ENCODE peak calls at places on chromosomes 13 and 19, in six cellular contexts. X is brain microvascular endothelial cell, W is endodermal cell, J is bronchial epithelial cell, G is foreskin keratinocyte, N is dorsolateral prefrontal cortex. M is an unnamed sample.

GRCh38 chr19:5719274-5719960 is 529 bp downstream of the LONP1 start:
- DNase-seq in X (no peak), G (peak; percentile 25), W (peak; percentile 61), J (peak; percentile 37), N (no peak), M (no peak)

GRCh38 chr13:100434010-100434763 is 154.4 kb downstream of the GGACT start:
- DNase-seq in W (no peak), G (peak; percentile 36), N (no peak), X (peak; percentile 62), J (peak; percentile 11), M (no peak)

GRCh38 chr19:8050274-8051096 is 2.1 kb upstream of the CCL25 start:
- DNase-seq in W (peak; percentile 100), G (peak; percentile 66), X (peak; percentile 71), J (peak; percentile 42), N (no peak), M (no peak)

GRCh38 chr19:44722131-44723121 is 23.5 kb downstream of the CEACAM16 start:
- DNase-seq in W (no peak), X (no peak), J (no peak), G (no peak), N (no peak), M (no peak)

GRCh38 chr19:2478756-2479555 is 3.0 kb downstream of the GADD45B start:
- DNase-seq in X (peak; percentile 62), G (peak; percentile 63), W (peak; percentile 89), J (peak; percentile 57), N (no peak), M (no peak)

GRCh38 chr19:41821003-41821735 is 23.3 kb downstream of the LYPD4 start:
- DNase-seq in J (peak; percentile 62), W (peak; percentile 84), G (peak; percentile 15), X (peak; percentile 17), N (no peak), M (peak; percentile 50)

GRCh38 chr19:45958763-45959516 is 14.7 kb downstream of the NOVA2 start:
- DNase-seq in W (no peak), G (no peak), N (no peak), J (no peak), X (no peak), M (no peak)

GRCh38 chr19:19434483-19435045 is 29.1 kb downstream of the GATAD2A start:
- DNase-seq in J (no peak), G (no peak), N (no peak), X (no peak), W (no peak), M (no peak)

GRCh38 chr19:11435833-11436313 is 438 bp downstream of the PRKCSH start:
- DNase-seq in J (peak; percentile 13), X (no peak), G (no peak), W (no peak), N (no peak), M (peak; percentile 10)

GRCh38 chr19:33676999-33677665 is 55.4 kb downstream of the CHST8 start:
- DNase-seq in N (no peak), J (no peak), W (no peak), G (no peak), X (no peak), M (no peak)

GRCh38 chr13:89969996-89970709 is 1377.3 kb upstream of the MIR17HG start:
- DNase-seq in G (no peak), J (no peak), W (no peak), N (no peak), X (no peak), M (no peak)

GRCh38 chr13:108586826-108587225 is 42.6 kb upstream of the MYO16 start:
- DNase-seq in N (no peak), J (no peak), X (no peak), G (no peak), W (no peak), M (no peak)

GRCh38 chr19:32976223-32976805 is 4.3 kb downstream of the FAAP24 start:
- DNase-seq in G (peak; percentile 32), J (peak; percentile 55), N (peak; percentile 65), X (peak; percentile 73), W (peak; percentile 92), M (peak; percentile 71)

GRCh38 chr19:4652075-4652474 is 12.8 kb downstream of the TNFAIP8L1 start:
- DNase-seq in J (no peak), G (no peak), N (no peak), X (no peak), W (no peak), M (no peak)

GRCh38 chr13:36753176-36753575 is 65.8 kb upstream of the RFXAP start:
- DNase-seq in N (no peak), J (no peak), X (no peak), G (no peak), W (no peak), M (no peak)

DNA sequence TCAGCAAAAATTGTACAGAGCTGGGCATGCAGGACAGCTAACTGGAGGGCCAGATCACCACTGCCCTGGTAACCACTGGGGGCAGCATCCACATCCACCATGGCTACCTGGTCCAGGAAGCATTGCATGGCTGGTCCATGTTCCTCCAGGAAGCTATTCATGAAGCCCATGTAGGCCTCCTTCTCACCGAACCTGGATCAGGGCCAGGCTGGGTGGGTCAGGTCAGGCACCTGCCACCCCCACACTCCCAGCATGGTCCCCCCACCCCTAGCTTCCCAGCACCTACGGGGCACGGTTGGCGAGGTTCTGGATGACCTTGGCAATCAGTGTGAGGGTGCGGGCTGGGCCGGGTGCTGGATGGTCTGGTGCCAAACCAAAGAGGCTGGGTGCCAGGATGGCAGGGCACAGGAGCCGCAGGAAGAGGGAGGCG is 4.6 kb upstream of the WIZ start:
- DNase-seq in N (no peak), J (no peak), G (no peak), W (no peak), X (no peak), M (no peak)
- TF ChIP-seq CTCF in N (no peak), J (peak; percentile 23), G (peak; percentile 22), W (peak; percentile 64), X (peak; percentile 57), M (no peak)

GRCh38 chr19:49594157-49595005 is 3.4 kb downstream of the PRR12 start:
- DNase-seq in G (no peak), W (no peak), N (no peak), J (no peak), X (no peak), M (no peak)

GRCh38 chr19:49593233-49594113 is 2.5 kb downstream of the PRR12 start:
- DNase-seq in N (peak; percentile 95), W (peak; percentile 98), G (peak; percentile 84), J (peak; percentile 81), X (peak; percentile 92), M (peak; percentile 99)

GRCh38 chr19:49590971-49591730 is at the start of gene PRR12:
- DNase-seq in X (peak; percentile 39), W (peak; percentile 89), G (peak; percentile 65), J (peak; percentile 59), N (peak; percentile 57), M (peak; percentile 68)

GRCh38 chr19:49591731-49592485 is 926 bp downstream of the PRR12 start:
- DNase-seq in G (peak; percentile 57), X (peak; percentile 19), N (peak; percentile 22), W (peak; percentile 86), J (peak; percentile 31), M (no peak)

DNA sequence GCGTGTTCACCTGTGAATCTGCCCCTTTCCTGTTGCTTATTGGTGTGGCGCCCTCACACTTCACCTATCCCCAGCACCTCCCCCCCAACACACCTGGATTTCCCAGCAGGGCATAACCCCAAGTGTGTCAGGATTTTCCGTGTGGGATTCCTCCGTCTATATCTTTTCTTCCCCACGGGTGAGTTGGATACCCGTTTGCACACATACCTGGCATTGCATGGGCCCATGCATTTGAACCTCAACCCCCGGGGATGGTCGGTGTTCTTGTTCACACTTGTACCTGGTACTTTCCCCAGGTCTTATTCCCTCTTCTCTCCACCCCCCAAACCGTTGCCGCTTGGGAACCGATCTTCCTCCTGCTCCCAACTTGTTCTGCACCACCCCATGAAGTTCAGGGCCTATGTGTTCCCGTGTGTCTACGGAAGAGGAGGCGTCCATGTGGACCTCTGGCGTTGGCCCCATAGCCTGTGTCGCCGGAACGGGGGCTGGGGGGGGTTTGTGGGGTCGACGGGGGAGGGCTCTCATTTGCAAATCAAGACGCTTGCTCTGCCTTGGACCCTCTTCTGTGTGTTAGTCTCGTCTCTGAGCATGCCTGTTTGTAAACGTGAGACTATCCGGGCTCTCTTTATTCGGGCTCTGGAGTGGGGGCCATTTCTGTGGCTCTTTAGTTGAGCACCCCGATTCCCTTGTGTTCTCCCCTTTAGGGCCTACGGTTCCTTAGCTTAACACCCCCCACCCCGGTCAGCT is 1.7 kb downstream of the PRR12 start:
- DNase-seq in G (peak; percentile 74), W (peak; percentile 83), N (no peak), J (peak; percentile 71), X (no peak), M (no peak)
- TF ChIP-seq CTCF in G (no peak), W (no peak), N (no peak), J (no peak), X (no peak), M (no peak)

GRCh38 chr19:40797963-40798222 is 1.1 kb upstream of the EGLN2 start:
- DNase-seq in X (no peak), J (no peak), G (no peak), W (no peak), N (no peak), M (no peak)

GRCh38 chr19:40799558-40800338 is 757 bp downstream of the EGLN2 start:
- DNase-seq in J (no peak), W (no peak), X (no peak), N (no peak), G (no peak), M (no peak)

GRCh38 chr19:40798997-40799557 is at the start of gene EGLN2:
- DNase-seq in N (no peak), J (no peak), X (no peak), G (no peak), W (no peak), M (no peak)

GRCh38 chr19:40797166-40797962 is 1.6 kb upstream of the EGLN2 start:
- DNase-seq in N (no peak), G (no peak), X (no peak), W (no peak), J (no peak), M (no peak)

DNA sequence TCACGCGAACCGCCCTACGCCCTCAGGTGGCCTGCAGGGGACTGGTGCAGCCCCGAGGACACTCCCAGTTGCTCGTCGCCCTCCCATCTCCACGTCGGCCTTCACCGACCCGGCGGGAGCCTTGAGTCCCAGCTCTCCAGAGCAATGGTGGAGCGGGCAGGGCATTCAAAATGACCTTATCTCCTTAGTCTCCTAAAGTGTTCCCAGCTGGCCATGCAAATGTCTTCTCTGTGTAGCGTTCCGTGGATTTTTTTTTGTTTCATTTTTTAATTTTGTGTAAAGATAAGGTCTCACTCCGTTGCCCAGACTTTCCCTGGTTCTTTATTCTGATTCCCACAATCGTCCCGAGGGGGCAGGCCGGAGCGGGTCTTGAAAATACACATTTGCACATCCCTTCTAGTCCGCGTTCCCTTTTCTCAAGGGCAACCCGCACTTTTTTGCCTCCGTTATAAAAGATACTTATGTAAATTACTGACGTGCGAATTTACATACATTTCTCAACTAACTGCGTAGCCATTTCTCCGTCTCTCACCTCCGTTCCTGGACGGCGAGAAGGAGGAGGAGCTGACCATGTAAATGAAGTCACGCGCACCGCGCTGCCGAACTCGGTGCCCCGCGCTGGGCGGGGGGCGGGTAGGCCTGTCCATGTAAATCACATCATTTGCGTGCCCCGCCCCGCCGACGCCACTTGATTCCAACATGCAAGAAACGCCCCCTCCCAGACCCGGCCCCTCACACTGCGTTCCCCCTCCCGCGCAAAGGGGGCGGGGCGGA is 581 bp upstream of the EGLN2 start:
- DNase-seq in X (peak; percentile 100), G (peak; percentile 98), J (peak; percentile 95), W (peak; percentile 100), N (peak; percentile 100), M (peak; percentile 78)
- TF ChIP-seq CTCF in X (peak; percentile 66), G (peak; percentile 59), J (no peak), W (peak; percentile 67), N (peak; percentile 56), M (peak; percentile 18)

DNA sequence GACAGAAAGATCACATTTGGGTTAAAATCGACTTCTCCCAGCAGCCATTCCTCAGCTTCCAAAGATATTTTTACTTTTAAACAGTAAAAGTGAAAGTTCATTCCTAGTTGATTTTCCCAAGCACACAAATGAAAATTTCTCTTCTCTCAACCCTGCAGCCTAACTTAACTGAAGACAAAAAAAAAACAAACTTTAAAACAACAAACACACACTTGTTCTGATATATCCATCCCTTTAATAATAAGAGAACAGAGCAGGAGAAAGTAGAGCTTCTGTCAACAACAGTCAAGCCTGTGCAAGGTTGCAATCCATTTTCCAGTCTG is 72.9 kb downstream of the STK24 start:
- DNase-seq in J (no peak), N (no peak), X (no peak), G (no peak), W (no peak), M (no peak)
- TF ChIP-seq CTCF in J (no peak), N (no peak), X (no peak), G (no peak), W (no peak), M (no peak)